ENCODE peak calls at places on chromosomes 5 and 9, in five cellular contexts. One of them, this sample, is unnamed.

GRCh38 chr5:91556-92263 is at the start of gene PLEKHG4B:
- DNase-seq in fibroblast of villous mesenchyme: no peak
- DNase-seq in tibial artery: no peak
- DNase-seq in effector memory CD4-positive, alpha-beta T cell: no peak
- DNase-seq in dorsolateral prefrontal cortex: no peak
- DNase-seq in this sample: no peak

GRCh38 chr9:133585481-133586367 is 23.5 kb downstream of the FAM163B start:
- DNase-seq in tibial artery: no peak
- DNase-seq in dorsolateral prefrontal cortex: no peak
- DNase-seq in fibroblast of villous mesenchyme: peak; percentile 69
- DNase-seq in effector memory CD4-positive, alpha-beta T cell: no peak
- DNase-seq in this sample: no peak

GRCh38 chr5:132190161-132190817 is 37.4 kb downstream of the P4HA2 start:
- DNase-seq in tibial artery: no peak
- DNase-seq in fibroblast of villous mesenchyme: peak; percentile 75
- DNase-seq in dorsolateral prefrontal cortex: no peak
- DNase-seq in effector memory CD4-positive, alpha-beta T cell: no peak
- DNase-seq in this sample: no peak

GRCh38 chr9:78054180-78054579 is 22.6 kb upstream of the GNAQ start:
- DNase-seq in fibroblast of villous mesenchyme: no peak
- DNase-seq in effector memory CD4-positive, alpha-beta T cell: peak; percentile 11
- DNase-seq in dorsolateral prefrontal cortex: no peak
- DNase-seq in tibial artery: no peak
- DNase-seq in this sample: no peak

GRCh38 chr5:39716532-39716971 is 291.8 kb upstream of the DAB2 start:
- DNase-seq in tibial artery: peak; percentile 24
- DNase-seq in dorsolateral prefrontal cortex: no peak
- DNase-seq in fibroblast of villous mesenchyme: peak; percentile 67
- DNase-seq in effector memory CD4-positive, alpha-beta T cell: no peak
- DNase-seq in this sample: no peak

GRCh38 chr5:150358261-150359095 is 981 bp downstream of the TCOF1 start:
- DNase-seq in tibial artery: no peak
- DNase-seq in dorsolateral prefrontal cortex: no peak
- DNase-seq in effector memory CD4-positive, alpha-beta T cell: no peak
- DNase-seq in fibroblast of villous mesenchyme: peak; percentile 7
- DNase-seq in this sample: no peak

GRCh38 chr9:106405871-106406435 is 457.0 kb upstream of the ZNF462 start:
- DNase-seq in effector memory CD4-positive, alpha-beta T cell: no peak
- DNase-seq in dorsolateral prefrontal cortex: no peak
- DNase-seq in tibial artery: no peak
- DNase-seq in fibroblast of villous mesenchyme: no peak
- DNase-seq in this sample: no peak

GRCh38 chr5:79119486-79119885 is 7.9 kb downstream of the BHMT start:
- DNase-seq in effector memory CD4-positive, alpha-beta T cell: no peak
- DNase-seq in tibial artery: no peak
- DNase-seq in dorsolateral prefrontal cortex: no peak
- DNase-seq in fibroblast of villous mesenchyme: peak; percentile 34
- DNase-seq in this sample: no peak

GRCh38 chr5:33850100-33850594 is 41.6 kb downstream of the ADAMTS12 start:
- DNase-seq in tibial artery: no peak
- DNase-seq in dorsolateral prefrontal cortex: no peak
- DNase-seq in fibroblast of villous mesenchyme: peak; percentile 73
- DNase-seq in effector memory CD4-positive, alpha-beta T cell: no peak
- DNase-seq in this sample: no peak

GRCh38 chr5:178310130-178310865 is 77.7 kb upstream of the PHYKPL start:
- DNase-seq in dorsolateral prefrontal cortex: no peak
- DNase-seq in fibroblast of villous mesenchyme: no peak
- DNase-seq in effector memory CD4-positive, alpha-beta T cell: no peak
- DNase-seq in tibial artery: peak; percentile 11
- DNase-seq in this sample: no peak

GRCh38 chr5:131589510-131590348 is 45.3 kb downstream of the RAPGEF6 start:
- DNase-seq in tibial artery: no peak
- DNase-seq in fibroblast of villous mesenchyme: peak; percentile 85
- DNase-seq in effector memory CD4-positive, alpha-beta T cell: no peak
- DNase-seq in dorsolateral prefrontal cortex: no peak
- DNase-seq in this sample: no peak

GRCh38 chr5:74578356-74579044 is 62.0 kb downstream of the ENC1 start:
- DNase-seq in effector memory CD4-positive, alpha-beta T cell: no peak
- DNase-seq in fibroblast of villous mesenchyme: no peak
- DNase-seq in tibial artery: no peak
- DNase-seq in dorsolateral prefrontal cortex: no peak
- DNase-seq in this sample: no peak

GRCh38 chr9:123998970-123999621 is 12.5 kb upstream of the LHX2 start:
- DNase-seq in effector memory CD4-positive, alpha-beta T cell: no peak
- DNase-seq in tibial artery: no peak
- DNase-seq in fibroblast of villous mesenchyme: no peak
- DNase-seq in dorsolateral prefrontal cortex: no peak
- DNase-seq in this sample: no peak
- H3K4me3 ChIP-seq in effector memory CD4-positive, alpha-beta T cell: peak overlapping the region; percentile 25
- H3K4me3 ChIP-seq in tibial artery: peak overlapping the region; percentile 24
- H3K4me3 ChIP-seq in fibroblast of villous mesenchyme: peak overlapping the region; percentile 27
- H3K4me3 ChIP-seq in dorsolateral prefrontal cortex: peak overlapping the region; percentile 20
- H3K4me3 ChIP-seq in this sample: no peak overlapping the region

DNA sequence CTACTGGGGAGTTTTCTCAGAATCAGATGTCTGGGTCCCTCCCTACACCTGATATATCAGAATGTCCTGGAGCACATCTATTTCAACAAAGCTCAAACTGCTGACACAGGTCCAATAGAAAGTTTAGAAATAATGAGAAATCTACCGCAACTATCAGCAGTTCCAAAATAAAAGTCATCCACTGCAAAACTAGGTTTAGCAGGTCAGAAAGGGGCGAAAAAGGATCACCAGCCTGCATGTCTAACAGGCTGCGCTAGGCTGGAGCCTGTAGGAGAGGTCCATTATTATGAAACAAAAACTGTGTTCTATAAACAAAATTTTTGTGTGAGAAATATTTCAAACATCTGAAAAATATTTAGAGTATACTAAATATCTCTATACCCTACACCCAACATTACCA is 84.1 kb upstream of the RNF38 start:
- DNase-seq in effector memory CD4-positive, alpha-beta T cell: no peak
- DNase-seq in tibial artery: no peak
- DNase-seq in dorsolateral prefrontal cortex: no peak
- DNase-seq in fibroblast of villous mesenchyme: no peak
- DNase-seq in this sample: no peak
- H3K4me3 ChIP-seq in effector memory CD4-positive, alpha-beta T cell: no peak overlapping the region
- H3K4me3 ChIP-seq in tibial artery: no peak overlapping the region
- H3K4me3 ChIP-seq in dorsolateral prefrontal cortex: no peak overlapping the region
- H3K4me3 ChIP-seq in fibroblast of villous mesenchyme: no peak overlapping the region
- H3K4me3 ChIP-seq in this sample: no peak overlapping the region

GRCh38 chr9:123637940-123638634 is 282.1 kb downstream of the CRB2 start:
- DNase-seq in fibroblast of villous mesenchyme: peak; percentile 28
- DNase-seq in tibial artery: no peak
- DNase-seq in dorsolateral prefrontal cortex: no peak
- DNase-seq in effector memory CD4-positive, alpha-beta T cell: no peak
- DNase-seq in this sample: no peak
- H3K4me3 ChIP-seq in fibroblast of villous mesenchyme: peak overlapping the region; percentile 47
- H3K4me3 ChIP-seq in tibial artery: no peak overlapping the region
- H3K4me3 ChIP-seq in dorsolateral prefrontal cortex: no peak overlapping the region
- H3K4me3 ChIP-seq in effector memory CD4-positive, alpha-beta T cell: peak overlapping the region; percentile 26
- H3K4me3 ChIP-seq in this sample: no peak overlapping the region

DNA sequence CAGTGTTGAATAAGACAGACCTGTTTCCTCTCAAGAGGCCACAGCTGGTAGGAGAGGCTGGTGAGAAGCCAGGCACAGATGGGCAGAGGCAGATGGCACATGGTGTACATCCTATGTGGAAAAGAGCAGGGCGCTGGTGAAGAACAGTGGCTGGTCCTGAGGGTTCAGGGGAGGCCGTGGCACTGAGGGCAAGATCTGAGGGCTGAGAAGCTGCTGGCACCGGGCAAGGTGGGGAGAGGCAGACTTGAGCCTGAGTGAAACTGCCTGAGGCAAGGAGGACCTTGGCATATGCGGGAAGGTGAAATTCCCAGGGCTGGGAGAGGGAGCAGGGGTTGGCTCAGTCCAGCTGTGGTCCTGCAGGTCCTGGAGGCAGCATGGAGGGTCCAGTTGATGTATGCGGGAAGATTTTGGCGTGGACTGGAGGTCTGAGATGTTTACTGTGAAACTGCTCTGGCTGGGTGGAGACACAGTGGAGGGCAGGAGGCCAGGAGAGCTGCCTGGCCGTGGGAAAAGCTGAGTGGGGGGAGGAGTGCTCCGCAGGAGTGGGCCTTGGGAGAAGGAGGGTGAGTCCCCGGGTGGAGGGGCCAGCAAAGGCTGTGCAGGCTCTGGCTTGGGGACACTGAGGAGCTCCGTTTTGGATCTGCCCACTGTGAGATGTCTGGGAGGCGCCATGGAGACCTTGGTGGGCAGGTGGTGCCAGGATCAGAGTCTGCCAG is 2.6 kb downstream of the MAN1B1 start:
- DNase-seq in effector memory CD4-positive, alpha-beta T cell: no peak
- DNase-seq in dorsolateral prefrontal cortex: no peak
- DNase-seq in fibroblast of villous mesenchyme: no peak
- DNase-seq in tibial artery: no peak
- DNase-seq in this sample: no peak
- H3K4me3 ChIP-seq in effector memory CD4-positive, alpha-beta T cell: no peak overlapping the region
- H3K4me3 ChIP-seq in dorsolateral prefrontal cortex: no peak overlapping the region
- H3K4me3 ChIP-seq in fibroblast of villous mesenchyme: no peak overlapping the region
- H3K4me3 ChIP-seq in tibial artery: no peak overlapping the region
- H3K4me3 ChIP-seq in this sample: no peak overlapping the region

GRCh38 chr5:51382508-51382758 is 815 bp upstream of the ISL1 start:
- DNase-seq in tibial artery: no peak
- DNase-seq in effector memory CD4-positive, alpha-beta T cell: no peak
- DNase-seq in fibroblast of villous mesenchyme: no peak
- DNase-seq in dorsolateral prefrontal cortex: no peak
- DNase-seq in this sample: no peak
- H3K4me3 ChIP-seq in tibial artery: peak overlapping the region; percentile 38
- H3K4me3 ChIP-seq in effector memory CD4-positive, alpha-beta T cell: no peak overlapping the region
- H3K4me3 ChIP-seq in fibroblast of villous mesenchyme: no peak overlapping the region
- H3K4me3 ChIP-seq in dorsolateral prefrontal cortex: no peak overlapping the region
- H3K4me3 ChIP-seq in this sample: no peak overlapping the region

DNA sequence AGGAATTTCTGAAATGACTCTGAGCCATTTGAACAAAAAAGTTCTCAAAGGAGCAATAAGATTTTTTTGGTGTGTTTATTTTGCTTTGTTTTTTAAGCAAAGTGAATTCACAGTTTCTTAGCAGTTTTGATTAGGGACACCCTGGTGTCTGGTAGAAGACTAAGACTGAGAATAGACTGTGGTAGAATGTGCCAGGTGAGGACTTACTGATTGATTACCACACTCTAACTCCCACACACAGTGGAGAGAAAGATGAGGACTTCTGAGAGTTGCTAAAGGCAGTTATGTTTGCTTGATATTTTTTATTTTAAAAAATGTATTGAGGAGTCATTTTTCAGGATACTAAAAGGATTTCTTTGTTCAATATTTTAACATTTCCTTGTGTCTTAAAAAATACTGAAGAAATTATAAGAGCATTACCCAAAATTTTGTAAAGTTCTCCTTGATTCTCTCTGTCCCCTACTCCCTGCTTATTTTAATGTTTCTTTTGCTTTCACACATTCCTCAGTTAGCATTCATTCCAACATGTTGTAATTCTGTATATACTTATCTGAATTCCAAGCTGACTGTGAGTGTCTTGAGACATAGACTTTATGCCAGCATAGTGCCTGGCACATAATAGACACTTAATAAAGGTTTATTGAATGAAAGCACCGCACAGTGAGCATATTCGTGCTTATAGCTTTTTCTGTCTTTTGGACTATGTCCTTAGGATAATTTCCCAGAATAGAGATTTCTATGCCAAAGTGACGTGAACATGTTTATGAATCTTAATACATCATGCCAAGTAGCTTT is 174.9 kb downstream of the CD180 start:
- DNase-seq in fibroblast of villous mesenchyme: no peak
- DNase-seq in dorsolateral prefrontal cortex: no peak
- DNase-seq in tibial artery: no peak
- DNase-seq in effector memory CD4-positive, alpha-beta T cell: no peak
- DNase-seq in this sample: no peak
- H3K4me3 ChIP-seq in fibroblast of villous mesenchyme: no peak overlapping the region
- H3K4me3 ChIP-seq in dorsolateral prefrontal cortex: no peak overlapping the region
- H3K4me3 ChIP-seq in tibial artery: no peak overlapping the region
- H3K4me3 ChIP-seq in effector memory CD4-positive, alpha-beta T cell: no peak overlapping the region
- H3K4me3 ChIP-seq in this sample: no peak overlapping the region

GRCh38 chr5:18744990-18745590 is 1110.8 kb downstream of the TAF11L14 start:
- DNase-seq in tibial artery: no peak
- DNase-seq in effector memory CD4-positive, alpha-beta T cell: no peak
- DNase-seq in dorsolateral prefrontal cortex: no peak
- DNase-seq in fibroblast of villous mesenchyme: no peak
- DNase-seq in this sample: no peak
- H3K4me3 ChIP-seq in tibial artery: peak overlapping the region; percentile 37
- H3K4me3 ChIP-seq in effector memory CD4-positive, alpha-beta T cell: peak overlapping the region; percentile 78
- H3K4me3 ChIP-seq in dorsolateral prefrontal cortex: no peak overlapping the region
- H3K4me3 ChIP-seq in fibroblast of villous mesenchyme: peak overlapping the region; percentile 60
- H3K4me3 ChIP-seq in this sample: peak overlapping the region; percentile 38

GRCh38 chr9:100098241-100098886 is 436 bp downstream of the ERP44 start:
- DNase-seq in dorsolateral prefrontal cortex: peak; percentile 63
- DNase-seq in tibial artery: peak; percentile 54
- DNase-seq in fibroblast of villous mesenchyme: peak; percentile 64
- DNase-seq in effector memory CD4-positive, alpha-beta T cell: peak; percentile 12
- DNase-seq in this sample: peak; percentile 30

GRCh38 chr9:100101608-100102007 is 2.6 kb downstream of the INVS start:
- DNase-seq in dorsolateral prefrontal cortex: no peak
- DNase-seq in fibroblast of villous mesenchyme: no peak
- DNase-seq in effector memory CD4-positive, alpha-beta T cell: no peak
- DNase-seq in tibial artery: no peak
- DNase-seq in this sample: no peak

GRCh38 chr9:100098887-100099721 is at the start of the genes ERP44 and INVS:
- DNase-seq in dorsolateral prefrontal cortex: peak; percentile 100
- DNase-seq in effector memory CD4-positive, alpha-beta T cell: peak; percentile 92
- DNase-seq in fibroblast of villous mesenchyme: peak; percentile 99
- DNase-seq in tibial artery: peak; percentile 100
- DNase-seq in this sample: peak; percentile 98

GRCh38 chr9:100099722-100100042 is 639 bp downstream of the INVS start:
- DNase-seq in tibial artery: peak; percentile 27
- DNase-seq in dorsolateral prefrontal cortex: peak; percentile 34
- DNase-seq in effector memory CD4-positive, alpha-beta T cell: no peak
- DNase-seq in fibroblast of villous mesenchyme: no peak
- DNase-seq in this sample: peak; percentile 27

GRCh38 chr9:100100268-100100667 is 1.2 kb downstream of the INVS start:
- DNase-seq in fibroblast of villous mesenchyme: no peak
- DNase-seq in tibial artery: no peak
- DNase-seq in effector memory CD4-positive, alpha-beta T cell: no peak
- DNase-seq in dorsolateral prefrontal cortex: no peak
- DNase-seq in this sample: no peak
- H3K4me3 ChIP-seq in fibroblast of villous mesenchyme: peak overlapping the region; percentile 90
- H3K4me3 ChIP-seq in tibial artery: peak overlapping the region; percentile 89
- H3K4me3 ChIP-seq in effector memory CD4-positive, alpha-beta T cell: no peak overlapping the region
- H3K4me3 ChIP-seq in dorsolateral prefrontal cortex: peak overlapping the region; percentile 87
- H3K4me3 ChIP-seq in this sample: no peak overlapping the region

GRCh38 chr9:21804336-21804735 is 1.9 kb downstream of the MTAP start:
- DNase-seq in fibroblast of villous mesenchyme: no peak
- DNase-seq in tibial artery: no peak
- DNase-seq in effector memory CD4-positive, alpha-beta T cell: no peak
- DNase-seq in dorsolateral prefrontal cortex: no peak
- DNase-seq in this sample: no peak
- H3K4me3 ChIP-seq in fibroblast of villous mesenchyme: peak overlapping the region; percentile 77
- H3K4me3 ChIP-seq in tibial artery: no peak overlapping the region
- H3K4me3 ChIP-seq in effector memory CD4-positive, alpha-beta T cell: no peak overlapping the region
- H3K4me3 ChIP-seq in dorsolateral prefrontal cortex: no peak overlapping the region
- H3K4me3 ChIP-seq in this sample: no peak overlapping the region